ENCODE peak calls at places on chromosomes 6 and 20, in seven cellular contexts. E is heart left ventricle; X is HS-5; T is stomach; A is NCI-H187; W is central memory CD4-positive, alpha-beta T cell; O is thyroid gland. I is an unnamed sample.

GRCh38 chr6:43966806-43967575 is 160.3 kb downstream of the MRPL14 start:
- DNase-seq in E (no peak), W (no peak), T (no peak), A (no peak), X (no peak), O (no peak), I (no peak)

GRCh38 chr6:113375950-113376846 is 480.9 kb upstream of the MARCKS start:
- DNase-seq in T (no peak), E (no peak), X (peak; percentile 81), O (no peak), W (no peak), A (no peak), I (no peak)

GRCh38 chr6:156379392-156379910 is 397.7 kb upstream of the ARID1B start:
- DNase-seq in T (no peak), X (no peak), O (no peak), A (no peak), E (no peak), W (no peak), I (no peak)

GRCh38 chr6:137191238-137191637 is 17.8 kb upstream of the IL22RA2 start:
- DNase-seq in A (no peak), W (no peak), E (no peak), X (no peak), T (no peak), O (no peak), I (no peak)

GRCh38 chr6:100153656-100154055 is 159.6 kb upstream of the MCHR2 start:
- DNase-seq in T (no peak), X (no peak), W (no peak), O (no peak), E (no peak), A (no peak), I (no peak)

GRCh38 chr6:138162947-138163569 is 1.3 kb downstream of the ARFGEF3 start:
- DNase-seq in X (no peak), O (no peak), W (no peak), E (no peak), A (peak; percentile 1), T (no peak), I (no peak)

GRCh38 chr20:3679749-3680700 is 1.8 kb downstream of the ADAM33 start:
- DNase-seq in X (no peak), E (peak; percentile 67), A (no peak), O (no peak), T (peak; percentile 30), W (no peak), I (no peak)

GRCh38 chr6:136592930-136593673 is 42.9 kb upstream of the MAP7 start:
- DNase-seq in X (no peak), O (no peak), A (no peak), E (no peak), W (no peak), T (no peak), I (no peak)

GRCh38 chr6:43668151-43669028 is 19.2 kb downstream of the MRPS18A start:
- DNase-seq in T (peak; percentile 69), O (peak; percentile 98), X (no peak), A (peak; percentile 19), E (peak; percentile 78), W (peak; percentile 23), I (peak; percentile 56)

GRCh38 chr6:166206510-166207389 is 39.1 kb upstream of the TBXT start:
- DNase-seq in O (no peak), A (no peak), W (no peak), X (no peak), T (no peak), E (no peak), I (no peak)

GRCh38 chr6:167097770-167098169 is 25.1 kb upstream of the CCR6 start:
- DNase-seq in A (no peak), X (no peak), T (no peak), E (no peak), O (no peak), W (no peak), I (no peak)

GRCh38 chr6:91506509-91506908 is 919.6 kb upstream of the MAP3K7 start:
- DNase-seq in A (no peak), T (no peak), X (no peak), E (no peak), O (no peak), W (no peak), I (no peak)

GRCh38 chr6:170102582-170103481 is 188.0 kb downstream of the DLL1 start:
- DNase-seq in A (no peak), E (no peak), X (no peak), W (no peak), T (peak; percentile 19), O (no peak), I (no peak)

GRCh38 chr6:138455746-138456392 is 43.4 kb downstream of the NHSL1 start:
- DNase-seq in W (peak; percentile 74), A (no peak), X (peak; percentile 61), O (no peak), E (no peak), T (no peak), I (peak; percentile 24)

GRCh38 chr6:116631379-116631990 is 15.2 kb downstream of the RSPH4A start:
- DNase-seq in T (no peak), A (no peak), E (no peak), O (peak; percentile 12), X (no peak), W (no peak), I (no peak)

GRCh38 chr6:4935486-4935885 is 68.4 kb downstream of the RPP40 start:
- DNase-seq in A (no peak), E (no peak), T (no peak), O (no peak), W (no peak), X (no peak), I (no peak)

GRCh38 chr20:32210206-32210605 is 2.5 kb downstream of the POFUT1 start:
- DNase-seq in X (no peak), W (no peak), O (no peak), E (no peak), A (no peak), T (no peak), I (no peak)

GRCh38 chr20:5410450-5410849 is 93.7 kb upstream of the PROKR2 start:
- DNase-seq in E (no peak), A (no peak), O (no peak), W (no peak), T (no peak), X (no peak), I (no peak)

GRCh38 chr20:60507087-60507684 is 549.0 kb downstream of the CDH26 start:
- DNase-seq in W (no peak), T (no peak), E (no peak), X (no peak), A (no peak), O (no peak), I (no peak)

I was measured in CD4-positive, CD25-positive, alpha-beta regulatory T cell.